ENCODE peak calls at places on chromosomes 7 and 10, in ten cellular contexts. X is HCT116, T is MCF 10A, P is left ventricle myocardium inferior, Z is fibroblast of mammary gland, B is cardiac fibroblast, M is bronchial epithelial cell, G is uterus, L is AG09309, N is heart left ventricle. A is an unnamed sample.

GRCh38 chr7:24227603-24228359 is 56.2 kb upstream of the NPY start:
- DNase-seq in X (no peak), T (no peak), P (no peak), Z (no peak), B (no peak), M (no peak), G (no peak), L (no peak), N (no peak), A (no peak)

GRCh38 chr7:155338632-155339320 is 41.1 kb downstream of the INSIG1 start:
- DNase-seq in X (no peak), T (no peak), P (no peak), Z (no peak), B (no peak), M (no peak), G (no peak), L (no peak), N (no peak), A (no peak)

GRCh38 chr10:102752934-102753664 is 9.4 kb downstream of the WBP1L start:
- DNase-seq in X (no peak), T (peak), P (no peak), Z (peak), B (peak), M (peak), G (no peak), L (no peak), N (no peak), A (no peak)

GRCh38 chr7:157983442-157984137 is 604.0 kb downstream of the PTPRN2 start:
- DNase-seq in X (no peak), T (no peak), P (no peak), Z (no peak), B (no peak), M (no peak), G (no peak), L (no peak), N (no peak), A (no peak)

GRCh38 chr7:155231241-155231800 is 66.4 kb upstream of the INSIG1 start:
- DNase-seq in X (no peak), T (no peak), P (no peak), Z (no peak), B (no peak), M (no peak), G (no peak), L (no peak), N (no peak), A (no peak)

GRCh38 chr10:114709966-114710365 is 51.9 kb upstream of the ABLIM1 start:
- DNase-seq in X (no peak), T (peak), P (no peak), Z (peak), B (peak), M (peak), G (no peak), L (peak), N (no peak), A (no peak)

GRCh38 chr10:47031953-47032465 is 120.8 kb downstream of the PTPN20 start:
- DNase-seq in X (no peak), T (no peak), P (no peak), Z (peak), B (peak), M (peak), G (peak), L (peak), N (peak), A (no peak)

GRCh38 chr10:47021850-47022249 is 110.6 kb downstream of the PTPN20 start:
- DNase-seq in X (no peak), T (no peak), P (no peak), Z (no peak), B (no peak), M (no peak), G (peak), L (no peak), N (no peak), A (no peak)

GRCh38 chr7:78175744-78176143 is 377.2 kb downstream of the PHTF2 start:
- DNase-seq in X (no peak), T (no peak), P (no peak), Z (no peak), B (no peak), M (no peak), G (no peak), L (no peak), N (no peak), A (no peak)

GRCh38 chr7:51366930-51367613 is 50.5 kb upstream of the COBL start:
- DNase-seq in X (no peak), T (peak), P (no peak), Z (peak), B (peak), M (peak), G (no peak), L (peak), N (peak), A (peak)

GRCh38 chr10:77564781-77565589 is 72.6 kb downstream of the KCNMA1 start:
- DNase-seq in X (no peak), T (peak), P (no peak), Z (peak), B (peak), M (peak), G (no peak), L (no peak), N (no peak), A (no peak)

GRCh38 chr7:12768948-12769347 is 81.5 kb downstream of the ARL4A start:
- DNase-seq in X (no peak), T (no peak), P (no peak), Z (no peak), B (no peak), M (no peak), G (no peak), L (no peak), N (no peak), A (no peak)

GRCh38 chr7:116206141-116206540 is 4.2 kb upstream of the TES start:
- DNase-seq in X (no peak), T (no peak), P (no peak), Z (no peak), B (no peak), M (no peak), G (no peak), L (no peak), N (no peak), A (no peak)

GRCh38 chr10:7561216-7561893 is 105.4 kb downstream of the ITIH5 start:
- DNase-seq in X (no peak), T (no peak), P (peak), Z (peak), B (no peak), M (no peak), G (peak), L (no peak), N (peak), A (no peak)

GRCh38 chr10:125161570-125162139 is 1.3 kb upstream of the CTBP2 start:
- DNase-seq in X (no peak), T (no peak), P (no peak), Z (peak), B (peak), M (peak), G (peak), L (no peak), N (peak), A (no peak)

GRCh38 chr10:137031-137430 is 1.8 kb downstream of the ZMYND11 start:
- DNase-seq in X (peak), T (peak), P (no peak), Z (peak), B (peak), M (peak), G (no peak), L (no peak), N (no peak), A (peak)

GRCh38 chr7:157224627-157225026 is 85.9 kb downstream of the UBE3C start:
- DNase-seq in X (no peak), T (no peak), P (no peak), Z (peak), B (peak), M (peak), G (no peak), L (no peak), N (no peak), A (no peak)

GRCh38 chr7:94276797-94277196 is 117.9 kb upstream of the COL1A2 start:
- DNase-seq in X (no peak), T (peak), P (no peak), Z (peak), B (peak), M (peak), G (no peak), L (no peak), N (no peak), A (peak)

DNA sequence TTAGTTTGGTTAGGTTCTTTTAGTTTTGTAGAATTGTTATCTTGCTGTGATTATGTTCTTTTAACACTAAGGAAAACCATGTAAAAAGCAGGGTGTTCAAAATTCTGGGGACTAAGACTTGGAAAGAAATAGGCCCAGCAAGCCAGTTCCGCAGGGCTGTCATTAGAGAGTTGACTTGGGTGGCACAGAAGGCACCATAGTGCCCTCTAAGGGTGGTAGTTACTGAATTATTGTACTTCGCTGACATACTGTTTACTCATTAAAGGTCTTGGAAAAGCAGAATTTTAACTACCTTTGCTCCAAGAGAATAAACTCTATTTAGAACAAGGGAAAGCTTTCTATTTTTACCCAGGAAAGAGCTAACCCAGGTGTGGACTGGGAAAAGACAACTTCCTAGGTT is 86.5 kb downstream of the OTUD1 start:
- DNase-seq in X (no peak), T (peak), P (no peak), Z (peak), B (peak), M (peak), G (no peak), L (no peak), N (peak), A (peak)
- TF ChIP-seq CTCF in X (peak), T (peak), P (peak), Z (peak), B (peak), M (peak), G (no peak), L (peak), N (peak), A (peak)

GRCh38 chr7:82674319-82674718 is 230.7 kb upstream of the CACNA2D1 start:
- DNase-seq in X (no peak), T (no peak), P (no peak), Z (no peak), B (peak), M (no peak), G (no peak), L (no peak), N (no peak), A (no peak)
- TF ChIP-seq CTCF in X (no peak), T (no peak), P (no peak), Z (no peak), B (no peak), M (no peak), G (no peak), L (no peak), N (no peak), A (no peak)

GRCh38 chr7:54680377-54681005 is 78.5 kb downstream of the SEC61G start:
- DNase-seq in X (no peak), T (no peak), P (no peak), Z (no peak), B (no peak), M (no peak), G (no peak), L (no peak), N (no peak), A (no peak)

GRCh38 chr7:54679414-54679813 is 79.6 kb downstream of the SEC61G start:
- DNase-seq in X (no peak), T (no peak), P (no peak), Z (no peak), B (no peak), M (no peak), G (no peak), L (no peak), N (no peak), A (no peak)

GRCh38 chr7:54674891-54675290 is 84.1 kb downstream of the SEC61G start:
- DNase-seq in X (no peak), T (no peak), P (no peak), Z (no peak), B (no peak), M (no peak), G (no peak), L (no peak), N (no peak), A (no peak)

GRCh38 chr7:54678763-54679396 is 80.1 kb downstream of the SEC61G start:
- DNase-seq in X (no peak), T (no peak), P (no peak), Z (no peak), B (peak), M (peak), G (no peak), L (no peak), N (no peak), A (no peak)
- TF ChIP-seq CTCF in X (no peak), T (peak), P (no peak), Z (peak), B (no peak), M (no peak), G (no peak), L (no peak), N (no peak), A (no peak)

GRCh38 chr10:86755454-86755739 is 1.0 kb upstream of the BMPR1A start:
- DNase-seq in X (no peak), T (no peak), P (no peak), Z (no peak), B (no peak), M (no peak), G (no peak), L (no peak), N (no peak), A (no peak)

GRCh38 chr10:86757110-86757790 is 831 bp downstream of the BMPR1A start:
- DNase-seq in X (peak), T (peak), P (peak), Z (peak), B (peak), M (peak), G (peak), L (no peak), N (peak), A (peak)

GRCh38 chr10:86753638-86754434 is 2.6 kb upstream of the BMPR1A start:
- DNase-seq in X (no peak), T (no peak), P (peak), Z (no peak), B (no peak), M (peak), G (no peak), L (no peak), N (peak), A (no peak)

GRCh38 chr10:86756511-86757109 is at the start of gene BMPR1A:
- DNase-seq in X (no peak), T (peak), P (peak), Z (peak), B (peak), M (peak), G (no peak), L (peak), N (peak), A (peak)

DNA sequence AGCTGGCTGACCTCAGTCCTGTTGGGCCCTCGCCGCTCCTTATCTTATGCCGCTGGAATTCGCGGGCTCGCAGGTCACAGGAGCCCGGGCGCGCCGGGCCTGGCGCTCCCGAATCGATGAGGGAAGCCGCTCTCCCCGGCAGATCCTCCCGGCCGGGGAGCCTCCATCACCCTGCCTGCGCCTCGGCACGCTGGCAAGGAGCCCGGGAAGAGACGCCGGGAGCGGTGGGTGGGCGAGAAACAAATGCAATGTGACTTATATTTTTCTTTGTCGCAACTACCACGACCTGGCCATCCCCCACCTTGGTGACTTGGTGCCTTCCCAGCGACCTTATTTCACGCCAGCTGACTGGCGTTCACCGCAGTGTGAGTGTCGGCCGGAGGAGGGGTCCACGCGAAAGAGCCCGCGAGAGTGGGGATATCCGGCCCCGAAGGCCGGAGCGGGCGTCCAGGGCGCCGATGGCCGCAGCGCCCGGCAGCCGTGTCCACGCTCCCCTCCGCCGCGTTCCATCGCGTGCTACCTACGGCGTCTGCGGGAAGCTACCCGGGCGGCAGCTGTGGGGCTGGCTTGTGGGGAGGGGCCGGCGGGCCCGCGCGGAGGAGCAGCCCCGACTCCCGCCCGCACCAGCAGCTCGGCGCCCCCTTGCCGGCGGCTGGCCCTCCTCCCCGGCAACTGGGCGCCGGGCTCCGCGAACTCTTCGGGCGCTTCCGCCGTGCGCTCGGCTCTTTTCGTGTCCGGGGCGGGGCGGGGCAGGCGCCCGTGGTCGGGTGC is 494 bp upstream of the BMPR1A start:
- DNase-seq in X (peak), T (peak), P (peak), Z (peak), B (peak), M (peak), G (peak), L (peak), N (peak), A (peak)
- TF ChIP-seq CTCF in X (no peak), T (no peak), P (no peak), Z (no peak), B (no peak), M (no peak), G (peak), L (no peak), N (no peak), A (no peak)

DNA sequence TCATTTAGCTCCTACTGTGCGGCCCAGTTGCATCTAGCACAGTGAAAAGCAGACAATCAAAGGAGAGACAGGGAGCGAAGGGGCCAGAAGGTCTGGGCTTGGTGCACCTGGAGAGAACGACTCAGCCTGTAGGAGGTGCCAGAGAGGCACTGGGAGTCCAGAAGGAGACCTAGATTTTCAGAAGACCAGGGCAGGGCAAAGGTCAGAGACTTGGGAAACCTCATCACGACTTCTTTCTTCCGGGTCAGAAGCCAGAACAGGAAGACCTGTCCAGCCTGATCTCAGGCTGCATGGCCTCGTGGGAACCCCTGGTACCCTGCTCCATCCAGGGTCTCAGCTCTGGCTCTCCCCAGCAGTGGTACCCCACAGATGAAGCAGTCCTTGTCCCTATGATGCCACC is 5.2 kb downstream of the AGAP3 start:
- DNase-seq in X (no peak), T (peak), P (no peak), Z (peak), B (no peak), M (no peak), G (no peak), L (no peak), N (no peak), A (no peak)
- TF ChIP-seq CTCF in X (peak), T (peak), P (peak), Z (peak), B (peak), M (peak), G (peak), L (peak), N (peak), A (peak)

GRCh38 chr7:33886100-33886623 is 19.2 kb upstream of the BMPER start:
- DNase-seq in X (no peak), T (no peak), P (no peak), Z (peak), B (no peak), M (no peak), G (no peak), L (no peak), N (no peak), A (peak)
- TF ChIP-seq CTCF in X (peak), T (peak), P (no peak), Z (peak), B (peak), M (peak), G (no peak), L (peak), N (no peak), A (no peak)

GRCh38 chr10:35650894-35651293 is 8.8 kb upstream of the FZD8 start:
- DNase-seq in X (no peak), T (no peak), P (no peak), Z (no peak), B (no peak), M (peak), G (no peak), L (no peak), N (no peak), A (no peak)
- TF ChIP-seq CTCF in X (no peak), T (no peak), P (no peak), Z (no peak), B (no peak), M (no peak), G (no peak), L (no peak), N (no peak), A (no peak)

GRCh38 chr10:44325157-44325556 is 59.7 kb downstream of the CXCL12 start:
- DNase-seq in X (no peak), T (no peak), P (no peak), Z (no peak), B (no peak), M (peak), G (no peak), L (no peak), N (no peak), A (peak)
- TF ChIP-seq CTCF in X (no peak), T (no peak), P (no peak), Z (no peak), B (peak), M (no peak), G (no peak), L (no peak), N (no peak), A (no peak)

GRCh38 chr10:52170776-52171175 is 143.3 kb upstream of the DKK1 start:
- DNase-seq in X (no peak), T (no peak), P (no peak), Z (no peak), B (no peak), M (no peak), G (no peak), L (no peak), N (no peak), A (no peak)

DNA sequence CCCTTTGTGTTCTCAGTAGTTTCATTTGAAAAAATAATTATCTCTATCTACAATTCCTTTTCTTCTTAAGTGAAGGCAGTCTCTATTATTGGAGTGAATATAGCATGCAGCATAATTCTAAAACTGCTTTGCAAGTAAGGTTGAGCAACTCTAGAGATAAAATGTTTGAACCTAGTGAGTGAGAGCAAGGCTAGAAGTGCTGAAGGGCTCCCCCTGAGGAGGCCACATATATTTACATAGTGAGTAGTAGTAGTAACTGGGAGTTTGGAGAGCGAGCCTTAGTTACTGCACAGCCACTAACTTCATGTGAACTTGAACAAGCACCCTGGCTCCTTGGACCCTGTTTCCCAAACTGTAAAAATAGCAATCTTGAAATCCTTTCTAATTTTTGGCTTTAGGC is 141.5 kb upstream of the DKK1 start:
- DNase-seq in X (no peak), T (peak), P (no peak), Z (no peak), B (peak), M (peak), G (no peak), L (no peak), N (no peak), A (no peak)
- TF ChIP-seq CTCF in X (no peak), T (no peak), P (peak), Z (no peak), B (peak), M (no peak), G (no peak), L (peak), N (peak), A (no peak)

A was measured in Calu3.